ENCODE peak calls at places on chromosomes 5 and 9, in nine cellular contexts. Y is psoas muscle; F is stomach; E is CD8-positive, alpha-beta memory T cell; Z is right atrium auricular region; P is AG04449; W is iPS DF 6.9; K is small intestine; R is esophagus squamous epithelium. Q is an unnamed sample.

GRCh38 chr5:35133186-35133585 is 85.4 kb upstream of the AGXT2 start:
- DNase-seq in Y (no peak), F (no peak), E (no peak), Z (no peak), P (no peak), W (no peak), K (no peak), R (no peak), Q (no peak)

GRCh38 chr9:72278959-72279358 is 86.0 kb downstream of the ZFAND5 start:
- DNase-seq in Y (no peak), F (no peak), E (no peak), Z (no peak), P (no peak), W (no peak), K (peak; percentile 59), R (no peak), Q (no peak)

GRCh38 chr5:177003649-177004048 is 2.9 kb downstream of the UIMC1 start:
- DNase-seq in Y (no peak), F (no peak), E (no peak), Z (no peak), P (no peak), W (no peak), K (no peak), R (no peak), Q (peak; percentile 28)

GRCh38 chr9:96391021-96391765 is 7.7 kb upstream of the SLC35D2 start:
- DNase-seq in Y (no peak), F (peak; percentile 60), E (no peak), Z (no peak), P (no peak), W (no peak), K (peak; percentile 94), R (no peak), Q (no peak)

GRCh38 chr5:136295914-136296313 is 69.4 kb downstream of the TRPC7 start:
- DNase-seq in Y (no peak), F (no peak), E (no peak), Z (no peak), P (peak; percentile 36), W (no peak), K (no peak), R (no peak), Q (no peak)

GRCh38 chr5:493758-494157 is 30.5 kb downstream of the SLC9A3 start:
- DNase-seq in Y (no peak), F (no peak), E (no peak), Z (no peak), P (no peak), W (no peak), K (no peak), R (no peak), Q (no peak)

GRCh38 chr5:84628918-84629317 is 244.2 kb upstream of the EDIL3 start:
- DNase-seq in Y (no peak), F (no peak), E (no peak), Z (no peak), P (no peak), W (no peak), K (no peak), R (no peak), Q (no peak)

GRCh38 chr5:132067941-132068808 is 5.4 kb upstream of the CSF2 start:
- DNase-seq in Y (no peak), F (no peak), E (no peak), Z (no peak), P (no peak), W (no peak), K (no peak), R (no peak), Q (no peak)

GRCh38 chr9:37926737-37927590 is 23.0 kb upstream of the SLC25A51 start:
- DNase-seq in Y (no peak), F (no peak), E (no peak), Z (no peak), P (no peak), W (no peak), K (no peak), R (no peak), Q (no peak)

GRCh38 chr5:169637856-169638190 is 748 bp downstream of the DOCK2 start:
- DNase-seq in Y (no peak), F (peak; percentile 39), E (peak; percentile 52), Z (no peak), P (no peak), W (no peak), K (peak; percentile 49), R (no peak), Q (no peak)

GRCh38 chr5:40605295-40605958 is 74.3 kb upstream of the PTGER4 start:
- DNase-seq in Y (no peak), F (no peak), E (no peak), Z (no peak), P (no peak), W (no peak), K (peak; percentile 51), R (no peak), Q (peak; percentile 63)

GRCh38 chr5:175542232-175542965 is 64.0 kb downstream of the SFXN1 start:
- DNase-seq in Y (no peak), F (peak; percentile 27), E (no peak), Z (no peak), P (no peak), W (no peak), K (no peak), R (no peak), Q (peak; percentile 6)

GRCh38 chr5:126516133-126516532 is 78.9 kb downstream of the ALDH7A1 start:
- DNase-seq in Y (no peak), F (no peak), E (no peak), Z (no peak), P (no peak), W (no peak), K (no peak), R (no peak), Q (peak; percentile 81)

GRCh38 chr9:20224756-20225155 is 397.5 kb downstream of the MLLT3 start:
- DNase-seq in Y (no peak), F (no peak), E (no peak), Z (no peak), P (no peak), W (no peak), K (no peak), R (no peak), Q (peak; percentile 26)

GRCh38 chr9:20228096-20228495 is 394.2 kb downstream of the MLLT3 start:
- DNase-seq in Y (no peak), F (no peak), E (no peak), Z (no peak), P (no peak), W (no peak), K (no peak), R (no peak), Q (no peak)

GRCh38 chr9:20226345-20226744 is 396.0 kb downstream of the MLLT3 start:
- DNase-seq in Y (no peak), F (no peak), E (no peak), Z (no peak), P (no peak), W (no peak), K (no peak), R (no peak), Q (no peak)

GRCh38 chr9:20227166-20227874 is 395.0 kb downstream of the MLLT3 start:
- DNase-seq in Y (no peak), F (no peak), E (no peak), Z (no peak), P (no peak), W (no peak), K (no peak), R (no peak), Q (no peak)

DNA sequence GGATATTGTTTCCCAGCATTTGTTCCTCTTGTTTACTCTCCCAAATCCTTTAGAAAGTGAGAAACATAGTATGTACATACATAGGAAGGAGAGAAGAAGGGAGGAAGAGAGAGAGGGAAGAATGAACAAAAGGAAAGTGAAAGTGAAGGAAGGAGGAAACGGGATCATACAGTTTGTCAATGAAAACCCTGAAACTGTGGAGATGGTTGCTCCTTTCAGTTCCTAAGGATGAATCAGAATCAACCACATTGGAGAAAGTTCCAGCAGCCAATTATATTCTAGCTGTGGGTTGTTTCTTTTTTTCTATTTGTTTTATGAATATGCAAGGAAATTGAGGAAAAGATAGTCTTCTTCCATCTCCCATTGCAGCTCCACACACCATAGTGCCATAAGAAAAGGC is 396.5 kb downstream of the MLLT3 start:
- DNase-seq in Y (no peak), F (no peak), E (no peak), Z (no peak), P (no peak), W (no peak), K (peak; percentile 14), R (no peak), Q (no peak)
- H3K4me3 ChIP-seq in Y (no peak overlapping the region), F (peak overlapping the region; percentile 16), E (no peak overlapping the region), Z (no peak overlapping the region), P (no peak overlapping the region), W (no peak overlapping the region), K (no peak overlapping the region), R (peak overlapping the region; percentile 6), Q (no peak overlapping the region)

DNA sequence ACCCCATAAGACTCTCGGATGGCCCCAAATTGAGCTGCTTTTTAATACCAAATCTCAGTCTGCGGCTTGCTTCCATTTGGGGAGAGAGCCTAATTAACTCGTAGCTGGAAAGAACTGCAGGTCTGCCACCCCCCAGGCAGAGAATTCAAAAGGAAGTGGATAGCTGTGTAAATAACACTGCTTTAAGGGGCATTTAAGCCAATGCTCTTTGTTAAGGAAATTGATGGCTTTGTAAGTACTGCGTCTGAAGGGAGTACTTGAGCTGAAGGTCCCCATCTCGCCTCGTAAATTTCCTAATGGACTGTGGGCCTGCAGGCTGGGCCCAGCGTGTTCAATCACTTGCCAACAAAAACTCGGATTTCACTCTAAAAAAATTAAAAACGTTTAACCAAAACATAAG is 132.7 kb downstream of the PAPPA start:
- DNase-seq in Y (no peak), F (no peak), E (no peak), Z (no peak), P (no peak), W (peak; percentile 74), K (no peak), R (no peak), Q (no peak)
- H3K4me3 ChIP-seq in Y (no peak overlapping the region), F (no peak overlapping the region), E (no peak overlapping the region), Z (no peak overlapping the region), P (no peak overlapping the region), W (no peak overlapping the region), K (no peak overlapping the region), R (no peak overlapping the region), Q (no peak overlapping the region)

DNA sequence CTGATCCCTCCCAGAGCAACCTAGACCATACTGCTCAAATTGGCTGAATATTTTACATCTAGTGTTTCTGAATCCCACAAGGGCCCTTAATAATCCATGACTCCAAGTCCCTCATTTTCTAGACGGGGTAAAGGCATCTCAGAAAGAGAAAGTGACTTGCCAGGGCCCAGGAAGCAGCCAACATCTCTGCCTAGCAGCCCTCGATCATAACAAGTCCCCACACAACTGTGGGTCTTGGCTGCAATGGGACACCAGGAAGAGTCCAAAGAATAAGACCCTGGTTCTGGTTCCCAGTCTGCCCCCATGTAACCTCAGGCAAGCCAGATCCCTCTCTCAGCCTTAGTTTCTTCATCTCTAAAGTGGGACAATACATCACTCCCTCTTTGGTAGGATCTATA is 6.3 kb downstream of the ANXA6 start:
- DNase-seq in Y (no peak), F (no peak), E (no peak), Z (no peak), P (no peak), W (no peak), K (no peak), R (no peak), Q (no peak)
- H3K4me3 ChIP-seq in Y (no peak overlapping the region), F (no peak overlapping the region), E (peak overlapping the region; percentile 35), Z (no peak overlapping the region), P (no peak overlapping the region), W (no peak overlapping the region), K (no peak overlapping the region), R (no peak overlapping the region), Q (no peak overlapping the region)

DNA sequence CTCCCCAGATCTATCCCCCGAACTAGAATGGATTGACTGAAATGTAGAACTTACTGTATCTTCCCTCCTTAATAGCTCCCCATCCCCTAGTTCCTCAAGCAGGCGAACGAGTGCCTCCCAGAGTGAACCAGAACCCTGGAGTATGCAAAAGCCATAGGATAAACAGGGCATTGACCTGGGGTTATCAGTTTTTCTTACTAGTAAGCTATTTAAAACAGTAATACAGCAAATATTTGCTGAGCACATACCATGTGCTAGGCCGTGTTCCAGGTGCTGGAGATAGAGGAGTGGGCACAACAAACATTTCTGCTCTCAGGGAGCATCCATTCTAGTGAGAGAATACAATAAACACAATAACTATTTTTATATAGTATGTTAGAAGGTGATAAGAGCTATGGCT is 1.8 kb downstream of the SKP2 start:
- DNase-seq in Y (no peak), F (no peak), E (no peak), Z (no peak), P (no peak), W (no peak), K (no peak), R (no peak), Q (no peak)
- H3K4me3 ChIP-seq in Y (peak overlapping the region; percentile 85), F (no peak overlapping the region), E (no peak overlapping the region), Z (no peak overlapping the region), P (no peak overlapping the region), W (no peak overlapping the region), K (no peak overlapping the region), R (peak overlapping the region; percentile 91), Q (no peak overlapping the region)

Q was measured in epithelial cell of esophagus.